ENCODE peak calls at places on chromosomes 16 and 17, in six cellular contexts. A, H, F, P, U and T are unnamed samples.

GRCh38 chr16:2224183-2224486 is 744 bp downstream of the E4F1 start:
- DNase-seq in F (no peak), U (no peak), P (no peak), H (peak; percentile 24), A (no peak), T (no peak)

GRCh38 chr17:8885968-8886674 is 18.6 kb upstream of the PIK3R6 start:
- DNase-seq in F (no peak), P (no peak), U (no peak), A (no peak), H (no peak), T (no peak)

GRCh38 chr16:79607587-79607986 is 7.0 kb upstream of the MAF start:
- DNase-seq in P (no peak), H (peak; percentile 63), A (no peak), F (no peak), U (no peak), T (no peak)

GRCh38 chr16:66486199-66486772 is 59.2 kb downstream of the BEAN1 start:
- DNase-seq in H (no peak), U (no peak), F (peak; percentile 6), A (no peak), P (no peak), T (no peak)

GRCh38 chr16:67951485-67951884 is 7.6 kb upstream of the LCAT start:
- DNase-seq in F (peak; percentile 89), P (no peak), H (no peak), U (no peak), A (no peak), T (no peak)

GRCh38 chr17:10875411-10875810 is 37.5 kb upstream of the PIRT start:
- DNase-seq in P (no peak), A (no peak), F (no peak), H (peak; percentile 0), U (peak; percentile 66), T (no peak)

GRCh38 chr16:11585460-11586374 is 1.0 kb downstream of the LITAF start:
- DNase-seq in U (no peak), A (no peak), F (peak; percentile 51), P (no peak), H (no peak), T (no peak)

GRCh38 chr17:19567216-19568015 is 33.8 kb downstream of the SLC47A1 start:
- DNase-seq in F (no peak), P (no peak), H (no peak), U (no peak), A (no peak), T (no peak)

GRCh38 chr17:50482110-50482509 is 3.5 kb downstream of the RSAD1 start:
- DNase-seq in A (no peak), F (no peak), P (no peak), U (no peak), H (no peak), T (no peak)